ENCODE peak calls at places on chromosomes 4 and X, in four cellular contexts. W is H1, J is HepG2, P is K562. D is an unnamed sample.

GRCh38 chrX:112819813-112820212 is 20.8 kb downstream of the AMOT start:
- DNase-seq in W (no peak), J (no peak), P (no peak), D (no peak)

GRCh38 chrX:110915579-110915978 is 120.0 kb upstream of the CHRDL1 start:
- DNase-seq in W (no peak), J (no peak), P (no peak), D (no peak)

GRCh38 chrX:53288173-53288572 is 6.8 kb upstream of the IQSEC2 start:
- DNase-seq in W (peak; percentile 55), J (no peak), P (peak; percentile 64), D (no peak)

GRCh38 chr4:113141901-113142346 is 92.5 kb downstream of the ANK2 start:
- DNase-seq in W (no peak), J (peak; percentile 98), P (no peak), D (peak; percentile 63)

GRCh38 chr4:118964891-118965411 is 76.3 kb downstream of the SYNPO2 start:
- DNase-seq in W (no peak), J (no peak), P (no peak), D (no peak)

GRCh38 chr4:3321295-3321889 is 28.6 kb downstream of the RGS12 start:
- DNase-seq in W (no peak), J (no peak), P (no peak), D (no peak)

GRCh38 chr4:38334791-38335190 is 329.2 kb upstream of the KLF3 start:
- DNase-seq in W (no peak), J (no peak), P (no peak), D (no peak)

GRCh38 chr4:7828011-7828720 is 111.5 kb downstream of the AFAP1 start:
- DNase-seq in W (no peak), J (no peak), P (no peak), D (no peak)

GRCh38 chr4:101125045-101125713 is 222.1 kb downstream of the PPP3CA start:
- DNase-seq in W (no peak), J (no peak), P (no peak), D (no peak)

GRCh38 chr4:48129307-48130014 is 4.6 kb downstream of the TXK start:
- DNase-seq in W (no peak), J (no peak), P (peak; percentile 16), D (no peak)

GRCh38 chr4:41334182-41334581 is 77.5 kb downstream of the UCHL1 start:
- DNase-seq in W (no peak), J (no peak), P (no peak), D (no peak)

GRCh38 chr4:85147481-85148076 is 181.1 kb upstream of the WDFY3 start:
- DNase-seq in W (no peak), J (peak; percentile 50), P (peak; percentile 29), D (peak; percentile 69)

GRCh38 chrX:20663287-20663686 is 396.6 kb upstream of the RPS6KA3 start:
- DNase-seq in W (no peak), J (no peak), P (no peak), D (no peak)

GRCh38 chr4:129364747-129365452 is 268.9 kb downstream of the C4orf33 start:
- DNase-seq in W (no peak), J (no peak), P (no peak), D (no peak)
- TF ChIP-seq ZNF274 in W (no peak), J (no peak), P (no peak), D (no peak)

GRCh38 chr4:25861422-25861926 is 1.3 kb downstream of the SEL1L3 start:
- DNase-seq in W (no peak), J (no peak), P (peak; percentile 31), D (no peak)

GRCh38 chr4:25861951-25862410 is 807 bp downstream of the SEL1L3 start:
- DNase-seq in W (peak; percentile 57), J (no peak), P (no peak), D (no peak)

GRCh38 chr4:25863906-25864418 is 1.2 kb upstream of the SEL1L3 start:
- DNase-seq in W (peak; percentile 67), J (no peak), P (no peak), D (no peak)

GRCh38 chr4:25862411-25863346 is at the start of gene SEL1L3:
- DNase-seq in W (peak; percentile 74), J (no peak), P (peak; percentile 84), D (no peak)

DNA sequence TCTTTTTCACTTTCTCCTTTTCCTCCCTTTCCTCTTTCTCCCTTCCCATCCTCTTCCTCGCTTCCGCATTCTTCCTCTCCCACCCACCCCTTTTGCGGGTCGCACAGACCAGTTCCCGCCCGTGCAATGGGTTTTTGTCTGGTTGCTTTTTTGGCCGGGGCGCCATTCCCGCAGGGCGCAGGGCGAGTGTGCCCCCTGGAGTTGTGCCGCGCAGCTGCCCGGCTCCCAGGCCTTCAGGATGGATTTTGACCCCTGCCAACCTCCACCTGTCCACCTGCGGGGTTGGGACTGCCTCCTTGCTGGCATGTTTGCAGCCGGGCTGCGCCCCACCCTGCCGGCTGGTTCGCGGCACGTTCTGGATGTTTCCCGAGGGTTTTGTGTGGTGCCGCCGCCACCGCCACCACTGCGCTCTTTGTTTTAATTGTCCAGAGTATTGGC is 578 bp upstream of the SEL1L3 start:
- DNase-seq in W (peak; percentile 82), J (no peak), P (no peak), D (no peak)
- TF ChIP-seq ZNF274 in W (no peak), J (no peak), P (no peak), D (no peak)

DNA sequence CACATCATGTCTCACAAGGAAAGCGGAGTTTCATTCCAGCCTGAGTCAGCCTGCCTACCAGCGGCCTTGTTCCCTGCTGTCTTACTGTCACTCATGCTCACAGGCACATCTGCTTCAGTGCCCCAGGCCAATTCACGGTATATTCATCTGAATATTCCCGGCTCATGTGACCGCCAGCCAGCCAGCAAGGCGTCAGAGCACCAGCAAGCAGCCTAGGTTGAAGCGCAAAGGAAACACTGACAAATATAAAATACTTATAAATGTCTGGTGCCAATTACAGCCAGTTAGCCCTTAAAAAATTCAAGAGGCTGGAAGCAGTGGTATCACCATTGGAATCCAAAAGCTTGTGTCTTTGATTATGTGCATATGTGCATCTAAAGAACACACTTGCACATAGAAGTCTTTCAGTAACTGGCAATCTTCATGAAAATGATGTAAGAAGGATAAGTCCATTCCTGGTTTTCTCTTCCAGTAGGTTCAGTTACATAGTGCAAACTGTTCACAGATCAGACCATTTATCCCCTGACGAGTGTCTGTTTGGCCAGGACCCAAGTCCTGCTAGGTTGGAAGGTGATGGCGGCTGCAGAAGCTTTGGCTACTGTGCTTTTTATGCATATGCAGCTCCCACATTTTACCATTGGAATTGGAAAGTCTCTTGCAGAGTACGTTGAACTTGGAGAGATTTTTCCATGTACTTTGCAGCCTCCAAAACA is 61.3 kb downstream of the LUZP4 start:
- DNase-seq in W (no peak), J (no peak), P (no peak), D (no peak)
- TF ChIP-seq ZNF274 in W (no peak), J (no peak), P (no peak), D (no peak)

GRCh38 chr4:111074523-111075114 is 451.7 kb upstream of the PITX2 start:
- DNase-seq in W (no peak), J (no peak), P (no peak), D (no peak)
- TF ChIP-seq ZNF274 in W (no peak), J (no peak), P (no peak), D (no peak)

DNA sequence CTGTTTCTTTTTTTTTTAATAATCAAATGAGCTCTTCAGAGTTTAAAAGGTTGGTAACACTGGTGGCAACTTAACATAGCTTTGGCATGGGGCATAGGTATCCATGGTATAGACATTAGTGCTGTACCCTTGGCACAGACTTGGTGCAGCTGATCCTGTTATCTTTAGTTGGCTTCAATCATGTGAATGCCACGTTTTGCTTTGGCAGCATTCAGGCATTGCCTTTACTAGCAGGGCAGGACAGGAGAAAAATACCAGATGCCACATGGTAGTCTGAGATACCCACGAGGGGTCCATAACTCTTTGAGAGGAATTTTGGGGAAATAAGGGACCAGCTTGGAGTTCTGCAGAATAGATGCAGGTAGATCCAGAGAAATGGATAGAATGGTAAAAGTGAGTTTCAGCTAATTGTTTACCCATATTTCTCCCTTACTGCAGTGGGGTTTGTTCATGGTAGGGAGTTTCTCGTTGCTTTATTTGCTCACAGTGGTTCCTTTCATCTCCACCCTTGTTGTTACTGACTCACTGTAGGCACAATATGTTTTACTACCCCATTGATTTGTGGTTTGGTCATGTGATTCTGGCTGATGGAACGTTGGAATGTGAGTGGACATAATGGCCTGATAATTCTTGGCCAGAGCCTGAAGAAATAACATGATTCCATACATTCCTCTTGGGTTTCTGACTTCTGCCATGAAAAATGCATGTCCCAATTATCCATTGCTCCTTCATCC is 342.7 kb downstream of the GLUD2 start:
- DNase-seq in W (no peak), J (peak; percentile 30), P (no peak), D (peak; percentile 40)
- TF ChIP-seq ZNF274 in W (no peak), J (no peak), P (no peak), D (no peak)

GRCh38 chrX:16882702-16883486 is 12.7 kb upstream of the RBBP7 start:
- DNase-seq in W (peak; percentile 66), J (peak; percentile 44), P (peak; percentile 74), D (peak; percentile 37)
- TF ChIP-seq ZNF274 in W (no peak), J (no peak), P (no peak), D (no peak)

DNA sequence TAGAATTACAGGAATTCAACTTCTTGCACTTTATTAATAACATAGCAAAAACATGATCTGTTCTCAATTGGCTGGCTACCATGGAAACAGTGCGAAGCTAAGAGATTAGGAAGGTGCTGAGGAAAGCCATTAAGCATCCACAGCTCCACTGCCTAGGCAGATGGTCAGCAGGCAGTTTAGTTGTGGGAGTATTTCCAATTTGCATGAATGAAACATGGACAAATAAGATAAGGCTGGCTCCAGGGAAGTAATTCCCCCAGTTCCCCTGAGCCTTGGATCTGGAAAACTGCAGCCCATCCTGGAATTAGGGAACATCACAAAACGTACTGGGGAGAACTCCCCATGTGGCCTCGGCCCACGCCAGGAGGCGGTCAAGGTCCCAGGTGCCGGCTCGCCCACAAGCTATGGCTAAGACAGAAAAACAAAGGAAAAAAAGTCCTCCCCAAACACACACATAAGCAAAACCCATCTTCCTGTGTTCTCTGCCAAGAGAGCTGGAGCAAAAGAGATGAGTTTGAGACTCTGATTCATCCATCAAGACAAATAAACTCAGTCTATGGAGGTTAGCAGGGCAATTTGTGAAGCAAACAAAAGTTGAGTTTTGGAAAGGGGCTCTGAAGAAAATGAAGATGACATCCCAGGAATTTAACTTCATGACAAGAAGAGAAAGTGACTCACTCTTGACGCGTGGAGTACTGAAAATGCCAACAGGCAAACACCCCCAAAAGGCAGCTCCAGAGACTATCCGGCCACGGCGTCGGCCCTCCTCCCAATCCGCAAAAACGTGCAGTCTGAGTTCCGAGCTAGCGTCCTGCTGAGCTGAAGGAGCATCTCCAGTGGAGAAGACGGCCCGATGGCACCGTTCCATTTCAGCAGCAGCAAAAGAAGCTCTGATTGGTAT is 45.1 kb downstream of the IGFBP7 start:
- DNase-seq in W (no peak), J (no peak), P (no peak), D (no peak)
- TF ChIP-seq ZNF274 in W (no peak), J (no peak), P (no peak), D (no peak)

DNA sequence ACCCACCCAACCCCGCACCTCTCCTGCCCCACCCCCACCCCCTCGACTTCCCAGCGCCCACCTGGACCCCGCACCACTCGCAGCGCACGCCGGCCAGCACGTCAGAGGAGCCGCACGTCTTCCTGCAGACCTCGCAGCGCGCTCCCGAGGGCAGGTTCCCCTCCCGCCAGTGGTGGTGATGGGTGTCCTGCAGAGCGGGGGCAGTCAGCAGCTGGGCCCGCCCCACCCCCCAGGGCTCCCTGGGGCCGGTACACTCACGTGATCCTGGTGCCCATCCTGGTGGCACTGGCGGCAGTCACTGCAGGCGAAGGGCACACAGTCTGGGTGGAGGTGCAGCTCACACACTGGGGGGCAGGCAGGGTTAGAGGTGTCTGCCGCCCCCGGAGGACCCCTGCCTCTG is 5.1 kb downstream of the DGKQ start:
- DNase-seq in W (no peak), J (no peak), P (no peak), D (no peak)
- TF ChIP-seq ZNF274 in W (no peak), J (no peak), P (no peak), D (no peak)

D was measured in HCT116.